ENCODE peak calls at places on chromosomes 4 and X, in four cellular contexts. W is heart left ventricle, B is mammary epithelial cell, S is transverse colon. Q is an unnamed sample. For H3K4me1, the result is how much of the 10 kb centered on the place peaks cover.

GRCh38 chr4:27272264-27272663 is 411.6 kb downstream of the STIM2 start:
- DNase-seq in W (no peak), B (no peak), S (no peak), Q (no peak)

GRCh38 chrX:356385-357034 is 30.2 kb downstream of the PPP2R3B start:
- DNase-seq in W (no peak), B (no peak), S (no peak), Q (no peak)

GRCh38 chr4:2746891-2747695 is 9.0 kb downstream of the TNIP2 start:
- DNase-seq in W (no peak), B (no peak), S (no peak), Q (peak)

GRCh38 chr4:24197891-24198290 is 308.0 kb upstream of the PPARGC1A start:
- DNase-seq in W (no peak), B (no peak), S (no peak), Q (no peak)

GRCh38 chr4:164136181-164136616 is 617.7 kb upstream of the SMIM31 start:
- DNase-seq in W (no peak), B (peak), S (no peak), Q (no peak)

GRCh38 chrX:130296743-130297142 is 28.0 kb upstream of the ZNF280C start:
- DNase-seq in W (no peak), B (peak), S (no peak), Q (no peak)

GRCh38 chrX:42694260-42694815 is 83.6 kb downstream of the PPP1R2C start:
- DNase-seq in W (no peak), B (peak), S (no peak), Q (no peak)

GRCh38 chr4:3318561-3319021 is 25.8 kb downstream of the RGS12 start:
- DNase-seq in W (no peak), B (no peak), S (no peak), Q (peak)

GRCh38 chr4:40388248-40388647 is 53.1 kb downstream of the CHRNA9 start:
- DNase-seq in W (no peak), B (no peak), S (no peak), Q (no peak)

GRCh38 chr4:48899950-48900349 is 6.6 kb downstream of the OCIAD2 start:
- DNase-seq in W (no peak), B (no peak), S (no peak), Q (no peak)

DNA sequence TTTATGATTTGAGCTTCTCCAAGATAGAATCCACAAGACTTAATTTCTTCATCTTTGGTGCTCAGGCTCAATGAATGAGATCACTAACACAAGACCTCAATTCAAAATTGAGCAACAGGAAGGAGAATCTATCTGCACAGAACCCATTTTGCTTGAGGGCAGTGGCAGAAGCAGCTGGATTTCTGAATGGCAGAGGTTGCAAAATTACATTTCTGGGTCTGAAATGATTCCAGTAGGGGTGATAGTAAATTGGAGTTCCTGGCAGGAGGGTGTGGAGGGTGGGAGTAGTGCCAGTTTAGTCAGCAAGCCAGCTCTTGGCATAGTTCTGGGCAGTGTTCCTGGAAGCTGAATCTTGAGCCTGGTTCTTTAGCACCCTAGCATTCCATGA is 281.1 kb downstream of the SLC7A11 start:
- DNase-seq in W (no peak), B (peak), S (no peak), Q (no peak)
- H3K4me1 ChIP-seq in W (under half), B (under half), S (under half), Q (under half)

DNA sequence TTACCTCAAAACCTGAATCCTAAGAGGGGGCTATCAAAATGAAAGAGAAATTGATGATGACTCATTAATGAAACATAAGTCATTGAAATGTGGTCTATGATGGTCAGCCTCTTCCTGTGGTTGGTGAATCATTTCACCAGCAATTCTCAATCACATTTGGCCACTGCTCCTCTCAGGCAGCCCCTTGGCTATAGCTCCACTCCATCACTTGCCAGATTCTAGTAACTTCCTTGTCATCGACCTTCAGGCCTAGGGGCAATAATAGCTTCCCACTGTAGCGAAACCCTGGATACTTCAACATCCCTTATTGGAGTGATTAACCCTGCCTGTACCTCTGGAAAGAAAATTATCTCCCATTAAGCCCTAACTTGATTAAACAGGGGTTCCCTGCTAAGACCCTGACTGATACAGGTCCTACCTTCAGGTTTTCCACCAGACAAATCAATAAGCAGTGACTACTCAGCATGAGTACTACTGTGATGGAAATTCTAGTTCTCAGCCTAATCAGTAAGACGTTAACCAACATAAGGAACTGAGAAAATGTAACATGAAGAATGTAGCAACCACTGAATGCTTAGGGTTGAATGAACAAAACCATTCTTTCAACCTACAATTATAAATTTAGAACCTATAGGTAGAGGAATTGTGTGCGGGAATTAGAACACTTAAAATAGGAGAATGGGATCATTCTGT is 30.4 kb downstream of the ADH7 start:
- DNase-seq in W (no peak), B (peak), S (no peak), Q (no peak)
- H3K4me1 ChIP-seq in W (under half), B (under half), S (under half), Q (under half)

GRCh38 chr4:780730-781492 is 45.0 kb downstream of the CPLX1 start:
- DNase-seq in W (no peak), B (no peak), S (no peak), Q (no peak)
- H3K4me1 ChIP-seq in W (under half), B (under half), S (under half), Q (under half)

DNA sequence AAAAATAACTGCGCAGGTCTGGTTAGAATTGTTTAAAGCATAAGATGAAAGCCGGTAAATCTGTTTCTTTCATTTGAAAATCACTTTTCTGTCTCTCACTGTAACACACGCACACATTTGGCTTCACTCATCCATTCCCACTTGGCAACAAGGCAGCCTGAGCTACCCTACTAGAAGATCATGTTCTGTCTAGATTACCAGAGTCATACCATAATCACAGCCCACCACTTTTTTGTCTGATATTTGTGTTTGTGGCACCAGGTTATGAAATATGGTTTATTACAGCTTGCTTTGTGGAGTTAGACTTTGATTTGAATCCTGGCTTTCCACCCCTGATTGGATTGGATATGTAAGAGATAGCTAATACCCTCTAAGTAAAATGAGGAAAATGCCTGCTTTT is 2.2 kb downstream of the USO1 start:
- DNase-seq in W (no peak), B (no peak), S (no peak), Q (no peak)
- H3K4me1 ChIP-seq in W (under half), B (under half), S (half or more), Q (under half)

GRCh38 chrX:70444326-70445196 is at the start of gene DLG3:
- DNase-seq in W (no peak), B (peak), S (no peak), Q (no peak)
- H3K4me1 ChIP-seq in W (under half), B (under half), S (under half), Q (under half)